ENCODE peak calls at places on chromosomes 5 and 9, in seven cellular contexts. K is stimulated activated CD4-positive, alpha-beta T cell treated with anti-CD3 and anti-CD28 coated beads, Interleukin-2, amount 100 ng/mL, for 48 hours; M is right lobe of liver; Z is NCI-H510A; U is chondrocyte; I is non-pigmented ciliary epithelial cell; Q is dermis blood vessel endothelial cell. S is an unnamed sample.
A peak's percentile ranks its signal among the peaks of the same experiment; 100 is the strongest.

GRCh38 chr9:135048758-135049284 is 38.6 kb upstream of the OLFM1 start:
- DNase-seq in U (no peak), Z (no peak), M (no peak), I (no peak), K (no peak), Q (no peak), S (no peak)

GRCh38 chr5:135974019-135974600 is 19.3 kb upstream of the LECT2 start:
- DNase-seq in U (no peak), Z (no peak), M (no peak), I (no peak), K (no peak), Q (no peak), S (no peak)

GRCh38 chr5:40410231-40410861 is 269.4 kb upstream of the PTGER4 start:
- DNase-seq in Z (no peak), I (peak; percentile 64), U (no peak), M (no peak), Q (peak; percentile 84), K (peak; percentile 61), S (no peak)

GRCh38 chr9:124079176-124079925 is 67.8 kb downstream of the LHX2 start:
- DNase-seq in Q (peak; percentile 73), U (no peak), Z (peak; percentile 54), M (no peak), K (no peak), I (peak; percentile 40), S (no peak)

GRCh38 chr9:105132576-105132975 is 111.9 kb upstream of the SLC44A1 start:
- DNase-seq in U (no peak), K (no peak), M (no peak), Q (no peak), I (peak; percentile 80), Z (no peak), S (no peak)

GRCh38 chr5:177455661-177456590 is 9.3 kb downstream of the PRR7 start:
- DNase-seq in K (peak; percentile 98), M (peak; percentile 93), U (no peak), Q (peak; percentile 95), I (no peak), Z (peak; percentile 81), S (peak; percentile 65)

GRCh38 chr5:148632978-148633377 is 21.3 kb downstream of the HTR4 start:
- DNase-seq in Q (no peak), K (no peak), U (no peak), I (no peak), M (no peak), Z (no peak), S (no peak)

GRCh38 chr9:124013263-124014211 is 2.0 kb downstream of the LHX2 start:
- DNase-seq in U (no peak), I (no peak), M (peak; percentile 21), Q (no peak), Z (no peak), K (no peak), S (no peak)

GRCh38 chr5:179167871-179168451 is 107.8 kb downstream of the ZNF354C start:
- DNase-seq in Z (no peak), Q (no peak), M (no peak), I (no peak), K (no peak), U (peak; percentile 79), S (no peak)

GRCh38 chr5:14109041-14109747 is 33.9 kb upstream of the TRIO start:
- DNase-seq in Z (no peak), Q (no peak), U (no peak), M (no peak), I (no peak), K (peak; percentile 3), S (no peak)